ENCODE peak calls at places on chromosomes 4 and X, in eight cellular contexts. One of them, this sample, is unnamed. For H3K36me3, the result is how much of the 10 kb centered on the place peaks cover.

GRCh38 chr4:162056947-162057346 is 106.9 kb downstream of the FSTL5 start:
- DNase-seq in PC-9: no peak
- DNase-seq in breast epithelium: no peak
- DNase-seq in GM23248: no peak
- DNase-seq in fibroblast of lung: no peak
- DNase-seq in mucosa of descending colon: peak
- DNase-seq in HCT116: no peak
- DNase-seq in suprapubic skin: no peak
- DNase-seq in this sample: no peak

GRCh38 chr4:177511611-177512010 is 69.4 kb upstream of the AGA start:
- DNase-seq in PC-9: peak
- DNase-seq in breast epithelium: peak
- DNase-seq in GM23248: no peak
- DNase-seq in fibroblast of lung: no peak
- DNase-seq in mucosa of descending colon: no peak
- DNase-seq in HCT116: peak
- DNase-seq in suprapubic skin: no peak
- DNase-seq in this sample: no peak

GRCh38 chrX:131397891-131398290 is 108.8 kb upstream of the IGSF1 start:
- DNase-seq in PC-9: no peak
- DNase-seq in breast epithelium: no peak
- DNase-seq in GM23248: no peak
- DNase-seq in fibroblast of lung: no peak
- DNase-seq in mucosa of descending colon: no peak
- DNase-seq in HCT116: no peak
- DNase-seq in suprapubic skin: no peak
- DNase-seq in this sample: no peak

GRCh38 chr4:70601422-70602039 is 9.5 kb downstream of the AMBN start:
- DNase-seq in PC-9: peak
- DNase-seq in breast epithelium: no peak
- DNase-seq in GM23248: peak
- DNase-seq in fibroblast of lung: peak
- DNase-seq in mucosa of descending colon: no peak
- DNase-seq in HCT116: peak
- DNase-seq in suprapubic skin: no peak
- DNase-seq in this sample: peak

GRCh38 chrX:274904-275475 is 6.2 kb upstream of the PLCXD1 start:
- DNase-seq in PC-9: no peak
- DNase-seq in breast epithelium: no peak
- DNase-seq in GM23248: no peak
- DNase-seq in fibroblast of lung: no peak
- DNase-seq in mucosa of descending colon: peak
- DNase-seq in HCT116: no peak
- DNase-seq in suprapubic skin: peak
- DNase-seq in this sample: peak

GRCh38 chrX:13051529-13052172 is 7.2 kb upstream of the FAM9C start:
- DNase-seq in PC-9: no peak
- DNase-seq in breast epithelium: no peak
- DNase-seq in GM23248: no peak
- DNase-seq in fibroblast of lung: peak
- DNase-seq in mucosa of descending colon: no peak
- DNase-seq in HCT116: no peak
- DNase-seq in suprapubic skin: no peak
- DNase-seq in this sample: no peak

GRCh38 chr4:85611661-85612060 is 136.7 kb downstream of the ARHGAP24 start:
- DNase-seq in PC-9: no peak
- DNase-seq in breast epithelium: no peak
- DNase-seq in GM23248: no peak
- DNase-seq in fibroblast of lung: no peak
- DNase-seq in mucosa of descending colon: no peak
- DNase-seq in HCT116: no peak
- DNase-seq in suprapubic skin: no peak
- DNase-seq in this sample: no peak

GRCh38 chr4:53680168-53680567 is 88.9 kb upstream of the LNX1 start:
- DNase-seq in PC-9: no peak
- DNase-seq in breast epithelium: no peak
- DNase-seq in GM23248: no peak
- DNase-seq in fibroblast of lung: no peak
- DNase-seq in mucosa of descending colon: no peak
- DNase-seq in HCT116: no peak
- DNase-seq in suprapubic skin: no peak
- DNase-seq in this sample: no peak

GRCh38 chr4:123696712-123697111 is 300.1 kb downstream of the SPRY1 start:
- DNase-seq in PC-9: no peak
- DNase-seq in breast epithelium: no peak
- DNase-seq in GM23248: no peak
- DNase-seq in fibroblast of lung: no peak
- DNase-seq in mucosa of descending colon: no peak
- DNase-seq in HCT116: no peak
- DNase-seq in suprapubic skin: no peak
- DNase-seq in this sample: no peak

GRCh38 chr4:123701046-123701445 is 304.5 kb downstream of the SPRY1 start:
- DNase-seq in PC-9: no peak
- DNase-seq in breast epithelium: no peak
- DNase-seq in GM23248: peak
- DNase-seq in fibroblast of lung: peak
- DNase-seq in mucosa of descending colon: no peak
- DNase-seq in HCT116: no peak
- DNase-seq in suprapubic skin: no peak
- DNase-seq in this sample: no peak

GRCh38 chr4:123705419-123705818 is 308.8 kb downstream of the SPRY1 start:
- DNase-seq in PC-9: no peak
- DNase-seq in breast epithelium: no peak
- DNase-seq in GM23248: no peak
- DNase-seq in fibroblast of lung: no peak
- DNase-seq in mucosa of descending colon: no peak
- DNase-seq in HCT116: no peak
- DNase-seq in suprapubic skin: no peak
- DNase-seq in this sample: no peak

DNA sequence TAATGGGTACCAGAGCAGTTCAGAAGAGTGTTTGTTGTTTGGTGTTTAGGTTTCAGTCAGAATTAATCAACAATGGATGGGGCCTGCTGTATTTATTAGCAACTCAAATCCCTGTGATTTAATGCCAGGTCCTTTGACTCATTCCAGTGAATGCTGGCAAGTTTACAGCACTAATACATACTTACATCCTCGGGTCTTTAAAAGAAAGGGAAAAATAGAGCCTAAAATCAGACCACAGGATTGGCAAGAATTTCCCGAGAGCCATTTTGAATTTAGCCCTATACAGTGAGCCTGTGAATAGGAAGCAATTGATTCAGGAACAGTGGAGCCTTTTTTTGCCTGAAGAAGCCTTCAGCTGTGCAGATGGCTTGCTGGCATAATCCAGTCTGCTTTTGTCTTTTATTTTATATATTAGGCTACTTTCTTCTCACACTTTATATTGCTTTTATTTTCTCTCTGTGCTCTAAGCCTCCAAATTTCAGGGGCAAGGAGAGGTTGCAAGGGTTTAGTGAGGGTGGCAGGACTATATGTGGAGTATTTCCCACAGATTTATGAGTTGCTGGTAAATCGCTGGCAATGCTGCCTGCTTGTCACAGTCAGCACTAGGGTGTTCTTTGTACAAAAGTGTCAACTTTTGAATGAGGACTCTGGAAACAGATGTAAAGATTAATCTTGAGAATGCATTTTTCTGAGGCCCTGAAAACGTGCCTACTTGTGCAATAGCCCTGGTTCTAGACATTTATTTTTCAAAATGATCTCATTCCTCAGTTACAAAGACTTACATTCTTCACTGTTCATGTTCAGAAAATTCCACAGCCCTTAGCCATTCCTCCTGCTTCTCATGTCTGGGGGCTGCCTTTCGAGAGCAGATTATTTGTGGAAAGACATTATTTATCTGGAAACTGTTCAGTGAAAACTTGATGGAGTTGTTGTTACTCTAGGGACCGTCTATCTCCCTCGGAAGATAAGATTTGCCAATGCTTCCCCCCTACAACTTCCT is 303.5 kb downstream of the SPRY1 start:
- DNase-seq in PC-9: no peak
- DNase-seq in breast epithelium: peak
- DNase-seq in GM23248: peak
- DNase-seq in fibroblast of lung: peak
- DNase-seq in mucosa of descending colon: no peak
- DNase-seq in HCT116: no peak
- DNase-seq in suprapubic skin: no peak
- DNase-seq in this sample: no peak
- H3K4me3 ChIP-seq in PC-9: no peak
- H3K4me3 ChIP-seq in breast epithelium: peak
- H3K4me3 ChIP-seq in GM23248: peak
- H3K4me3 ChIP-seq in fibroblast of lung: peak
- H3K4me3 ChIP-seq in mucosa of descending colon: no peak
- H3K4me3 ChIP-seq in HCT116: no peak
- H3K4me3 ChIP-seq in suprapubic skin: no peak
- H3K4me3 ChIP-seq in this sample: no peak

GRCh38 chr4:118736867-118737266 is 51.7 kb downstream of the METTL14 start:
- DNase-seq in PC-9: no peak
- DNase-seq in breast epithelium: no peak
- DNase-seq in GM23248: no peak
- DNase-seq in fibroblast of lung: no peak
- DNase-seq in mucosa of descending colon: no peak
- DNase-seq in HCT116: no peak
- DNase-seq in suprapubic skin: no peak
- DNase-seq in this sample: no peak
- H3K36me3 ChIP-seq in PC-9: under half
- H3K36me3 ChIP-seq in breast epithelium: under half
- H3K36me3 ChIP-seq in GM23248: half or more
- H3K36me3 ChIP-seq in fibroblast of lung: under half
- H3K36me3 ChIP-seq in mucosa of descending colon: under half
- H3K36me3 ChIP-seq in HCT116: under half
- H3K36me3 ChIP-seq in suprapubic skin: under half
- H3K36me3 ChIP-seq in this sample: under half

GRCh38 chr4:1856071-1856919 is at the start of gene LETM1:
- DNase-seq in PC-9: peak
- DNase-seq in breast epithelium: peak
- DNase-seq in GM23248: peak
- DNase-seq in fibroblast of lung: peak
- DNase-seq in mucosa of descending colon: peak
- DNase-seq in HCT116: peak
- DNase-seq in suprapubic skin: peak
- DNase-seq in this sample: peak

GRCh38 chr4:1852904-1853623 is 2.9 kb downstream of the LETM1 start:
- DNase-seq in PC-9: no peak
- DNase-seq in breast epithelium: no peak
- DNase-seq in GM23248: no peak
- DNase-seq in fibroblast of lung: no peak
- DNase-seq in mucosa of descending colon: peak
- DNase-seq in HCT116: no peak
- DNase-seq in suprapubic skin: no peak
- DNase-seq in this sample: no peak

GRCh38 chr4:1856920-1857699 is 1.2 kb upstream of the LETM1 start:
- DNase-seq in PC-9: no peak
- DNase-seq in breast epithelium: no peak
- DNase-seq in GM23248: peak
- DNase-seq in fibroblast of lung: no peak
- DNase-seq in mucosa of descending colon: peak
- DNase-seq in HCT116: no peak
- DNase-seq in suprapubic skin: no peak
- DNase-seq in this sample: peak

GRCh38 chr4:1855334-1856070 is 454 bp downstream of the LETM1 start:
- DNase-seq in PC-9: no peak
- DNase-seq in breast epithelium: no peak
- DNase-seq in GM23248: peak
- DNase-seq in fibroblast of lung: no peak
- DNase-seq in mucosa of descending colon: peak
- DNase-seq in HCT116: no peak
- DNase-seq in suprapubic skin: no peak
- DNase-seq in this sample: peak

GRCh38 chr4:1854752-1855151 is 1.2 kb downstream of the LETM1 start:
- DNase-seq in PC-9: no peak
- DNase-seq in breast epithelium: no peak
- DNase-seq in GM23248: no peak
- DNase-seq in fibroblast of lung: no peak
- DNase-seq in mucosa of descending colon: no peak
- DNase-seq in HCT116: no peak
- DNase-seq in suprapubic skin: no peak
- DNase-seq in this sample: no peak
- H3K4me3 ChIP-seq in PC-9: peak
- H3K4me3 ChIP-seq in breast epithelium: peak
- H3K4me3 ChIP-seq in GM23248: peak
- H3K4me3 ChIP-seq in fibroblast of lung: peak
- H3K4me3 ChIP-seq in mucosa of descending colon: no peak
- H3K4me3 ChIP-seq in HCT116: peak
- H3K4me3 ChIP-seq in suprapubic skin: peak
- H3K4me3 ChIP-seq in this sample: peak

GRCh38 chr4:73248416-73248815 is 10.2 kb downstream of the ANKRD17 start:
- DNase-seq in PC-9: no peak
- DNase-seq in breast epithelium: no peak
- DNase-seq in GM23248: no peak
- DNase-seq in fibroblast of lung: no peak
- DNase-seq in mucosa of descending colon: no peak
- DNase-seq in HCT116: no peak
- DNase-seq in suprapubic skin: no peak
- DNase-seq in this sample: no peak
- H3K36me3 ChIP-seq in PC-9: under half
- H3K36me3 ChIP-seq in breast epithelium: under half
- H3K36me3 ChIP-seq in GM23248: under half
- H3K36me3 ChIP-seq in fibroblast of lung: under half
- H3K36me3 ChIP-seq in mucosa of descending colon: under half
- H3K36me3 ChIP-seq in HCT116: under half
- H3K36me3 ChIP-seq in suprapubic skin: under half
- H3K36me3 ChIP-seq in this sample: under half

DNA sequence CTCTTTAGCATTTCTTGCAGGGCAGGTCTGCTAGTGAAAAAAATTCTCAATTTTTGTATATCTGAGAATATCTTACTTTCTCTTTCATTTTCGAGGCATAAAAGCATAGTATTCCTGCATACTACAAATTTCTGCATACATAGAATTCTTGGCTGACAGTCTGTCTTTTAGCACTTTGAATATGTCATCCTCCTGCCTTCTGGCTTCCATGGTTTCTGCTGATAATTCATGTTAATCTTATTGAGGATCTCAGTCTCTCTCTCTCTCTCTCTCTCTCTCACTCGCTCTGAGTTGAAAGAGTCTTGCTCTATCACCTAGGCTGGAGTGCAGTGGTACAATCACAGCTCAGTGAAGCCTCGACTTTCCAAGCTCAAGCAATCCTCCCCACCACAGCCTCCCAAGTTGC is 161.1 kb downstream of the FNIP2 start:
- DNase-seq in PC-9: no peak
- DNase-seq in breast epithelium: no peak
- DNase-seq in GM23248: no peak
- DNase-seq in fibroblast of lung: no peak
- DNase-seq in mucosa of descending colon: no peak
- DNase-seq in HCT116: no peak
- DNase-seq in suprapubic skin: no peak
- DNase-seq in this sample: no peak
- H3K4me3 ChIP-seq in PC-9: no peak
- H3K4me3 ChIP-seq in breast epithelium: no peak
- H3K4me3 ChIP-seq in GM23248: no peak
- H3K4me3 ChIP-seq in fibroblast of lung: no peak
- H3K4me3 ChIP-seq in mucosa of descending colon: no peak
- H3K4me3 ChIP-seq in HCT116: no peak
- H3K4me3 ChIP-seq in suprapubic skin: no peak
- H3K4me3 ChIP-seq in this sample: no peak

DNA sequence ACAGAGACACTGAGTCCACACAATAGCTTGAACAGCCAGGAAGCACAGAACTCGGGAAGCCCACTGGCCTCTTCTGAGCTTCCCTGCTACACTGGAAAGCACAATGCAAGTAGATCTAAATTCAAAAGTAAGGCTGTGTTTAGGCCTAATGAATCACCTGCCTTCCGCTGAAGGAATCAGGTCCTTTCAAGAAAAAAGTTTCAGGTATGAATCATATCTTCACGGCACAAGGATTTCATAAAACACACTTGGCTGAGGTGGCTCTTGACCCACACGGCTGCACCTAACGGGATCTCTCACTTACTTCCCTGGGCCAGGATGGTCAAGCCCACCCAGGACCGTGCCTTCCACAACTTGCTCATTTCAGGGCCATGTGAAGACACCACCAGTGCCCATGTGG is 59.3 kb downstream of the IRF2 start:
- DNase-seq in PC-9: no peak
- DNase-seq in breast epithelium: no peak
- DNase-seq in GM23248: no peak
- DNase-seq in fibroblast of lung: no peak
- DNase-seq in mucosa of descending colon: no peak
- DNase-seq in HCT116: no peak
- DNase-seq in suprapubic skin: no peak
- DNase-seq in this sample: no peak
- H3K36me3 ChIP-seq in PC-9: under half
- H3K36me3 ChIP-seq in breast epithelium: under half
- H3K36me3 ChIP-seq in GM23248: under half
- H3K36me3 ChIP-seq in fibroblast of lung: under half
- H3K36me3 ChIP-seq in mucosa of descending colon: under half
- H3K36me3 ChIP-seq in HCT116: under half
- H3K36me3 ChIP-seq in suprapubic skin: under half
- H3K36me3 ChIP-seq in this sample: under half